ENCODE peak calls at places on chromosomes 13 and 19, in five cellular contexts. R is hepatocyte, Z is foreskin keratinocyte, U is foreskin fibroblast, H is lower lobe of right lung. B is an unnamed sample.

GRCh38 chr13:19845758-19846157 is 17.7 kb downstream of the ZMYM5 start:
- DNase-seq in R (peak), Z (peak), U (peak), H (no peak), B (peak)

GRCh38 chr13:92354583-92354982 is 872.0 kb upstream of the GPC6 start:
- DNase-seq in Z (no peak), U (no peak), R (no peak), H (no peak), B (no peak)

GRCh38 chr13:92196566-92197256 is 798.3 kb downstream of the GPC5 start:
- DNase-seq in R (no peak), U (no peak), Z (no peak), H (no peak), B (no peak)

GRCh38 chr13:43019811-43020210 is 3.6 kb upstream of the DNAJC15 start:
- DNase-seq in R (no peak), U (peak), H (no peak), Z (no peak), B (no peak)

GRCh38 chr13:28744091-28744536 is 25.3 kb upstream of the SLC46A3 start:
- DNase-seq in H (no peak), Z (peak), R (no peak), U (peak), B (peak)

GRCh38 chr13:113639661-113640262 is 18.2 kb downstream of the ATP4B start:
- DNase-seq in Z (no peak), R (no peak), U (peak), H (peak), B (no peak)

GRCh38 chr19:46880440-46880839 is 19.6 kb downstream of the ARHGAP35 start:
- DNase-seq in R (no peak), H (no peak), Z (no peak), U (no peak), B (no peak)

GRCh38 chr19:58513694-58514563 is 2.1 kb upstream of the SLC27A5 start:
- DNase-seq in U (peak), H (peak), R (peak), Z (peak), B (peak)

GRCh38 chr19:39369200-39369599 is 21.7 kb downstream of the PAF1 start:
- DNase-seq in R (no peak), H (no peak), Z (no peak), U (no peak), B (no peak)

GRCh38 chr13:74210693-74211393 is 76.6 kb upstream of the KLF12 start:
- DNase-seq in H (no peak), R (peak), Z (peak), U (peak), B (peak)

GRCh38 chr13:79187917-79188699 is 217.9 kb downstream of the RBM26 start:
- DNase-seq in H (no peak), Z (peak), R (no peak), U (no peak), B (no peak)

GRCh38 chr13:23500858-23501257 is 67.4 kb upstream of the SACS start:
- DNase-seq in U (peak), R (peak), H (no peak), Z (peak), B (peak)

GRCh38 chr13:71797487-71797886 is 69.5 kb downstream of the DACH1 start:
- DNase-seq in U (no peak), H (no peak), R (no peak), Z (no peak), B (no peak)

GRCh38 chr13:103862525-103862924 is 796.3 kb upstream of the SLC10A2 start:
- DNase-seq in Z (no peak), H (no peak), U (no peak), R (no peak), B (no peak)

GRCh38 chr19:36257512-36257876 is 42.6 kb downstream of the ZNF146 start:
- DNase-seq in U (no peak), H (no peak), Z (no peak), R (no peak), B (no peak)

GRCh38 chr13:47546265-47546962 is 454.7 kb downstream of the SUCLA2 start:
- DNase-seq in R (peak), H (no peak), U (no peak), Z (no peak), B (no peak)

GRCh38 chr13:40992678-40993077 is 26.4 kb downstream of the ELF1 start:
- DNase-seq in H (no peak), R (no peak), U (no peak), Z (peak), B (no peak)

GRCh38 chr19:49331616-49332055 is 3.6 kb upstream of the CD37 start:
- DNase-seq in Z (peak), H (no peak), U (peak), R (peak), B (peak)

GRCh38 chr19:1855828-1856255 is 7.5 kb downstream of the KLF16 start:
- DNase-seq in H (no peak), Z (no peak), U (peak), R (no peak), B (no peak)

GRCh38 chr13:113063091-113063491 is 42.5 kb upstream of the F7 start:
- DNase-seq in Z (no peak), R (no peak), H (peak), U (no peak), B (no peak)

GRCh38 chr13:36325912-36326311 is 20.3 kb downstream of the SPART start:
- DNase-seq in R (no peak), H (no peak), U (no peak), Z (no peak), B (no peak)

GRCh38 chr13:49495783-49496762 is at the start of gene PHF11:
- DNase-seq in R (peak), Z (peak), H (peak), U (peak), B (peak)

GRCh38 chr19:31152906-31153305 is 196.3 kb downstream of the TSHZ3 start:
- DNase-seq in R (no peak), H (no peak), Z (peak), U (peak), B (peak)

GRCh38 chr13:18992791-18993190 is 188.8 kb downstream of the TUBA3C start:
- DNase-seq in H (no peak), Z (no peak), R (no peak), U (no peak), B (no peak)

GRCh38 chr13:98947925-98948324 is 29.9 kb downstream of the DOCK9 start:
- DNase-seq in H (no peak), Z (no peak), R (no peak), U (no peak), B (no peak)

GRCh38 chr13:21637296-21637695 is 33.3 kb upstream of the MICU2 start:
- DNase-seq in Z (peak), U (peak), H (peak), R (peak), B (peak)

GRCh38 chr19:49957262-49957915 is 3.6 kb downstream of the SIGLEC11 start:
- DNase-seq in H (peak), Z (no peak), U (no peak), R (no peak), B (no peak)

GRCh38 chr19:3194063-3194702 is 8.5 kb downstream of the NCLN start:
- DNase-seq in Z (no peak), H (no peak), R (no peak), U (no peak), B (no peak)

GRCh38 chr13:59099182-59099950 is 1064.4 kb downstream of the DIAPH3 start:
- DNase-seq in U (no peak), H (no peak), Z (no peak), R (no peak), B (no peak)

GRCh38 chr13:48562296-48563066 is 29.6 kb upstream of the RCBTB2 start:
- DNase-seq in R (no peak), H (no peak), U (no peak), Z (peak), B (no peak)

GRCh38 chr19:10228925-10229324 is 2.2 kb downstream of the S1PR2 start:
- DNase-seq in H (no peak), Z (no peak), R (peak), U (peak), B (no peak)

GRCh38 chr13:94115054-94115453 is 364.4 kb downstream of the DCT start:
- DNase-seq in R (no peak), Z (no peak), H (no peak), U (no peak), B (no peak)
- TF ChIP-seq CTCF in R (no peak), Z (peak), H (no peak), U (no peak), B (peak)

GRCh38 chr19:19113040-19113541 is 25.2 kb downstream of the TMEM161A start:
- DNase-seq in U (peak), H (no peak), R (no peak), Z (no peak), B (peak)
- TF ChIP-seq CTCF in U (no peak), H (no peak), R (no peak), Z (peak), B (peak)

DNA sequence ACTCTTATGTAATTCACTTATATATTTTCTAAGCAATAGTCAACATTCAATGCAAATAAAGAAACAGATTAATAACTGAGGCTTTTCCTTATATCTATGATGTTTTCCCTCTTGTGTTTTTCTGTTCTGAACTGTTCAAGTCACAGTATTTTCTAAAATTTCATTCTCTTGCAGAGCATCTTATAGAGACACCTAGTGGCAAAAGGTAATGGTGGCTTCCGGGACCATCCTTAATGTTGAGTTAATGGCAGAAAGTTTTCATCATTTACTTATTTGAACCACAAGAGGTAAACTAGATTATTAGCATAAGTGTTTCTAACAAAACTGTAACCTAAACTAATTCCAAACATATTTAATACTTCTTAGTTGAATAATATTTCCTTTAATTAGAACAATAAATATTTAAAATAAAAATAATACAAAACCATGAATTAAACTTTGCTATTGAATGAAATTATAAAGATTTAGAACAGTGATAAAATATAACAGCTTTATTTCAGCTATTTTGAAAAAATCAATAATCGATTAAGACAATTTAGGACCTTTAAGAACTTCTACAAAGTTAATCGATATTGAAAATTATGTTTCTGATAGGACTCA is 1.7 kb upstream of the SLITRK5 start:
- DNase-seq in U (no peak), Z (peak), R (peak), H (no peak), B (peak)
- TF ChIP-seq CTCF in U (peak), Z (peak), R (peak), H (peak), B (peak)

DNA sequence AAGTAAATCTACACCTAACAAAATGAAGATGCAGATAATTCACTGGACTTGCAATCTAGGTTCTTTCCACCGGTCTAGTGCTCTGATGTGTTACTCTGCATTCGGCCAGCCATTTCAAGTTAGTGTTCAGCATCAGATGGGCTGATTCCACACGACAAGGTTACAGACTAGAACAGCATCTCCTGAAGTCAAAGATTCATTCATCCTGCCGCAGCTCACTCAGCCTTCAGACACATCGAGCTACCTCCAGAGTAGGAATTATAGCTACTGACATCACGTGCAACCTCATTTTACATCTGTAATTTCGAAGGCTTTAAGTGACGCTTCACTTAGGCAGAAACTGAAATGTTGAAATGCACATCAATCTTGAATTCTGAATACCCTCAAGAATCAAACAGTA is 76.5 kb downstream of the LHFPL6 start:
- DNase-seq in H (no peak), U (no peak), Z (no peak), R (no peak), B (no peak)
- TF ChIP-seq CTCF in H (no peak), U (no peak), Z (no peak), R (no peak), B (no peak)

DNA sequence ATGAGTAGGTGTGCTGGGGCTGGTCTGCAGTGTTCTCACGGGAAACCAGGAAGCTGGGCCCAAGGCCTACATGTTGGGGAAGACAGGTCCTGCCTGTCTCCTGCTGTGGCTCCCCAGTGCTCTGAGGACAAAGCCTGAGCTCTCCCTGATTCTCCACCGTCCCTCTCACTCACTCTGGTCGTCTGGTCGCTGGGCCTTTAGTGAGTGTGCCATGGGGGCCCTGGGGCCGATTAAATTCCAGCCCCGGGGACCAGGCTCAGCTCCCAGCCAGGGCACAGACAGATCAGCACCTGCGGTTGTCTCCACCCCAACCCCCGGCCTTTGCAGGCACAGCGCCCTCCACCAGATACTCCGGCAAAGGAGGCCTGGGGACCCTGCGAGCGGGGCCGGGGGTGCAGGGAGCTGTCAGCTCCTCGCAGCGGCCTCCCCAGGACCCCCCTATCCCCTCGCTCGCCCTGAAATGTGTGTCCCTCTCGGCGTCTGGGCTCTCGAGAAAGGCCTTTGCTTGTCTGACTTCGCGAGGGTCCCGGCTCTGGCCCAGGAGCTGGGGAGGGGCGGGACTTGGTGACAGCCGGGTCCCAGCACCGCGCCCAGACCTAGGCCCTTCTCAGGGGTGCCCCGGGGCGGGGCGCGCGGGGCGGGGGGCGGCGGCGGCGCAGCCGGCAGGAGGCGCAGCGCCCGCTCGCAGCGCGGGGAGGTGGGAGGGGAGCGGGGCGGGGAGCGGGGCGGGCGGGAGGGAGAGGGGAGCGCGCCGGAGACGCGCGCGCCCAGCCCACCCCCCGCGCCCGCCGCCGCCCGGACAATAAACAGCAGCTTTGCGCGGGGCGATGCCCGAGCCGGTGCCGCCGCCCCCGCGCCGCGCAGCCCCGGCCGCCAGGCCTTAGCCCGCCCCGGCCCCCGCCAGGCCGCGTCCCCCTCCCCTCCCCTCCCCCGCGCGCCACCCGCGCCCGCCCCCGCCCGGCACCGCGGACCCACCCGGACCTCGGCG is at the start of gene PALM:
- DNase-seq in Z (no peak), U (no peak), R (peak), H (no peak), B (no peak)
- TF ChIP-seq CTCF in Z (no peak), U (no peak), R (peak), H (no peak), B (no peak)

GRCh38 chr13:75364131-75364713 is 117.7 kb downstream of the TBC1D4 start:
- DNase-seq in R (peak), U (peak), H (no peak), Z (peak), B (no peak)
- TF ChIP-seq CTCF in R (no peak), U (no peak), H (no peak), Z (peak), B (no peak)

GRCh38 chr19:43553656-43554055 is 20.7 kb downstream of the ZNF575 start:
- DNase-seq in Z (no peak), R (no peak), H (no peak), U (no peak), B (no peak)

GRCh38 chr19:43552198-43552450 is 19.1 kb downstream of the ZNF575 start:
- DNase-seq in H (no peak), Z (no peak), U (no peak), R (no peak), B (no peak)

GRCh38 chr19:43555185-43555770 is 20.0 kb downstream of the XRCC1 start:
- DNase-seq in R (peak), Z (peak), U (peak), H (peak), B (peak)

GRCh38 chr19:43552616-43553015 is 19.6 kb downstream of the ZNF575 start:
- DNase-seq in Z (no peak), U (no peak), R (no peak), H (no peak), B (no peak)

GRCh38 chr19:43554317-43554895 is 20.9 kb downstream of the XRCC1 start:
- DNase-seq in Z (no peak), R (no peak), U (no peak), H (no peak), B (no peak)
- TF ChIP-seq CTCF in Z (no peak), R (no peak), U (no peak), H (no peak), B (no peak)

GRCh38 chr19:34838248-34838647 is 65.2 kb upstream of the ZNF599 start:
- DNase-seq in U (peak), Z (peak), H (no peak), R (peak), B (no peak)

GRCh38 chr19:34844254-34844653 is 71.2 kb upstream of the ZNF599 start:
- DNase-seq in U (no peak), R (no peak), H (no peak), Z (no peak), B (no peak)

GRCh38 chr19:34837262-34837661 is 64.2 kb upstream of the ZNF599 start:
- DNase-seq in H (no peak), U (no peak), Z (no peak), R (peak), B (no peak)

GRCh38 chr19:34838753-34839431 is 65.9 kb upstream of the ZNF599 start:
- DNase-seq in R (peak), H (no peak), Z (no peak), U (peak), B (no peak)

DNA sequence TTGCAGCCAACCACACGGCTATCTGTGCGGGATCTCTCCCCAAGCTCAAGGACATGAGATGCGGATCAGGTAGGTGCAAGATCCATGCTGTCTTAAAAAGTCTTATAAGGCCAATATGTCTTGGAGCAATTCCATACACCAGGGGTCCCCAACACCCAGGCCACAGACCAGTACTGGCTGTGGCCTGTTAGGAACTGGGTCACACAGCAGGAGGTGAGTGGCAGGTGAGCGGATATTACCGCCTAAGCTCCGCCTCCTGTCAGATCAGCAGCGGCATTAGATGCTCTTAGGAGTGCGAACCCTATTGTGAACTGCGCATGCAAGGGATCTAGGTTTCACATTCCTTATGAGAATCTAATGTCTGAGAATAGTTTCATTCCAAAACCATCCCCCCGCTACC is 68.8 kb upstream of the ZNF599 start:
- DNase-seq in H (no peak), Z (no peak), R (no peak), U (no peak), B (no peak)
- TF ChIP-seq CTCF in H (no peak), Z (no peak), R (no peak), U (no peak), B (no peak)

DNA sequence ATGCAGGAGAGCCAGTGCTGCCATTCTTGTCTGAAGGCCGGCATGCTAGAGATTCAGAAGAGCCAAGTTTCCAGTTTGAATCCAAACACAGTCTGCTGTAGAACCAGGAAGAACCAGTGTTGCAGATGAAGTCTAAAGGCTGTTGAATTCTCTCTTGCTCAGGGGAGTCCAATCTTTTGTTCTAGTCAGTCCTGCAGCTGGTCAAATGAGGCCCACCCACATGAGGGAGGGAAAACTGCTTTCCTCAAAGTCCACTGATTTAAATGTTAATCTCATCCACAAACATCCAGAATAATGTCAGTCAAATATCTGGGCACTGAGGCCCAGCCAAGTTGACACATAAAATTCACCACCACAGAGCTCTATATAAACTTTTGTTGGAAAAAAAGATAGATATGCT is 136.6 kb downstream of the FRY start:
- DNase-seq in R (no peak), U (no peak), H (no peak), Z (no peak), B (no peak)
- TF ChIP-seq CTCF in R (no peak), U (no peak), H (no peak), Z (no peak), B (no peak)